ENCODE peak calls at places on chromosome 20, in four cellular contexts. V, S, C and W are unnamed samples.

GRCh38 chr20:50191065-50191565 is 485 bp downstream of the CEBPB start:
- DNase-seq in C (no peak), V (no peak), S (peak), W (peak)

GRCh38 chr20:5264807-5265206 is 51.9 kb downstream of the PROKR2 start:
- DNase-seq in S (no peak), C (no peak), V (no peak), W (no peak)

GRCh38 chr20:63071541-63072181 is 64.9 kb upstream of the BHLHE23 start:
- DNase-seq in V (no peak), S (peak), C (peak), W (peak)

GRCh38 chr20:54062812-54063280 is 7.5 kb downstream of the BCAS1 start:
- DNase-seq in S (peak), C (no peak), V (peak), W (peak)

GRCh38 chr20:58603656-58604184 is 47.4 kb upstream of the STX16 start:
- DNase-seq in C (no peak), S (no peak), V (no peak), W (no peak)

GRCh38 chr20:3659492-3660261 is 3.5 kb downstream of the GFRA4 start:
- DNase-seq in S (no peak), C (no peak), V (no peak), W (no peak)

GRCh38 chr20:20843982-20844381 is 131.5 kb upstream of the RALGAPA2 start:
- DNase-seq in V (no peak), S (no peak), C (no peak), W (no peak)

GRCh38 chr20:1654994-1655393 is 2.6 kb downstream of the SIRPG start:
- DNase-seq in V (no peak), S (no peak), C (no peak), W (no peak)

GRCh38 chr20:50744143-50744792 is 12.9 kb downstream of the PARD6B start:
- DNase-seq in C (no peak), S (peak), V (no peak), W (no peak)

GRCh38 chr20:4457566-4458543 is 263.9 kb upstream of the PRND start:
- DNase-seq in C (peak), V (no peak), S (peak), W (no peak)

GRCh38 chr20:54054516-54054915 is 15.9 kb downstream of the BCAS1 start:
- DNase-seq in C (no peak), S (no peak), V (no peak), W (no peak)

GRCh38 chr20:59723607-59724456 is 119.5 kb downstream of the PHACTR3 start:
- DNase-seq in S (no peak), V (no peak), C (no peak), W (no peak)

GRCh38 chr20:20010639-20011500 is 6.3 kb upstream of the NAA20 start:
- DNase-seq in S (no peak), V (no peak), C (no peak), W (no peak)

GRCh38 chr20:33656010-33656782 is 5.9 kb upstream of the C20orf144 start:
- DNase-seq in S (no peak), V (no peak), C (no peak), W (no peak)

GRCh38 chr20:3084986-3085360 is 449 bp upstream of the AVP start:
- DNase-seq in S (no peak), V (peak), C (no peak), W (no peak)

GRCh38 chr20:33668087-33668790 is 1.5 kb downstream of the ACTL10 start:
- DNase-seq in S (peak), V (peak), C (no peak), W (no peak)

GRCh38 chr20:10110151-10110550 is 75.4 kb downstream of the ANKEF1 start:
- DNase-seq in C (no peak), V (no peak), S (peak), W (no peak)

GRCh38 chr20:35145141-35145564 is 2.0 kb downstream of the EDEM2 start:
- DNase-seq in C (peak), V (peak), S (peak), W (peak)

GRCh38 chr20:63178889-63179751 is 36.8 kb downstream of the YTHDF1 start:
- DNase-seq in S (peak), C (no peak), V (peak), W (peak)

GRCh38 chr20:60749804-60750602 is 502.1 kb upstream of the CDH4 start:
- DNase-seq in C (no peak), S (no peak), V (no peak), W (no peak)

GRCh38 chr20:39909447-39909846 is 779.6 kb downstream of the MAFB start:
- DNase-seq in C (no peak), V (peak), S (no peak), W (no peak)

GRCh38 chr20:45725134-45725533 is 3.0 kb downstream of the SPINT4 start:
- DNase-seq in V (no peak), S (no peak), C (no peak), W (no peak)

GRCh38 chr20:62651285-62652021 is 9.2 kb downstream of the SLCO4A1 start:
- DNase-seq in V (peak), C (no peak), S (peak), W (peak)

GRCh38 chr20:57038608-57039440 is 227.6 kb downstream of the BMP7 start:
- DNase-seq in S (no peak), C (no peak), V (no peak), W (no peak)

GRCh38 chr20:43243672-43244269 is 54.1 kb upstream of the PTPRT start:
- DNase-seq in S (no peak), V (no peak), C (peak), W (no peak)

GRCh38 chr20:6708010-6708409 is 59.5 kb upstream of the BMP2 start:
- DNase-seq in S (peak), V (no peak), C (peak), W (no peak)

GRCh38 chr20:23397961-23398360 is 23.3 kb downstream of the NAPB start:
- DNase-seq in S (no peak), C (no peak), V (no peak), W (no peak)

GRCh38 chr20:11585752-11586352 is 331.8 kb upstream of the BTBD3 start:
- DNase-seq in C (no peak), V (no peak), S (peak), W (no peak)

GRCh38 chr20:49690899-49691620 is 22.6 kb downstream of the B4GALT5 start:
- DNase-seq in S (peak), V (no peak), C (no peak), W (peak)

GRCh38 chr20:57465943-57466342 is 59.0 kb downstream of the CTCFL start:
- DNase-seq in S (no peak), C (no peak), V (no peak), W (no peak)

GRCh38 chr20:18052856-18053255 is 4.9 kb downstream of the OVOL2 start:
- DNase-seq in V (no peak), S (no peak), C (no peak), W (no peak)

GRCh38 chr20:51365670-51366069 is 176.8 kb downstream of the NFATC2 start:
- DNase-seq in C (no peak), S (peak), V (no peak), W (no peak)

GRCh38 chr20:48454721-48455490 is 372.9 kb downstream of the PREX1 start:
- DNase-seq in S (no peak), C (no peak), V (no peak), W (no peak)

GRCh38 chr20:24106155-24106800 is 117.7 kb upstream of the GGTLC1 start:
- DNase-seq in S (no peak), C (no peak), V (no peak), W (no peak)

GRCh38 chr20:10793741-10794140 is 119.9 kb upstream of the JAG1 start:
- DNase-seq in C (no peak), S (no peak), V (no peak), W (no peak)

GRCh38 chr20:64149809-64150560 is 14.3 kb upstream of the MYT1 start:
- DNase-seq in C (no peak), S (no peak), V (no peak), W (no peak)

GRCh38 chr20:51636123-51636522 is 93.6 kb upstream of the NFATC2 start:
- DNase-seq in S (peak), V (no peak), C (no peak), W (no peak)

GRCh38 chr20:57091748-57092111 is 174.7 kb downstream of the BMP7 start:
- DNase-seq in S (no peak), V (no peak), C (no peak), W (no peak)